ENCODE peak calls at places on chromosome 2, in nine cellular contexts. Q is fibroblast of the aortic adventitia, F is neural progenitor cell, D is kidney, K is Peyer's patch, E is heart left ventricle, B is sigmoid colon, A is AG10803, T is PC-9. W is an unnamed sample.

GRCh38 chr2:231530099-231531085 is at the start of gene NMUR1:
- DNase-seq in Q (no peak), K (peak), B (peak), T (peak), D (peak), E (peak), A (no peak), F (peak), W (peak)

GRCh38 chr2:240996161-240996833 is 2.1 kb upstream of the SNED1 start:
- DNase-seq in E (no peak), D (peak), B (peak), Q (no peak), A (no peak), T (no peak), K (no peak), F (no peak), W (no peak)

GRCh38 chr2:77421971-77422370 is 100.2 kb downstream of the LRRTM4 start:
- DNase-seq in D (no peak), E (no peak), A (no peak), Q (no peak), T (no peak), B (no peak), K (no peak), F (no peak), W (no peak)

GRCh38 chr2:25339791-25340339 is 1.9 kb downstream of the DNMT3A start:
- DNase-seq in D (peak), B (peak), A (no peak), K (peak), F (peak), Q (no peak), E (no peak), T (peak), W (no peak)

GRCh38 chr2:26840937-26841610 is 6.9 kb upstream of the DPYSL5 start:
- DNase-seq in B (no peak), T (no peak), K (no peak), E (no peak), A (no peak), F (no peak), D (no peak), Q (no peak), W (peak)

GRCh38 chr2:134408386-134408785 is 154.5 kb downstream of the MGAT5 start:
- DNase-seq in E (no peak), A (peak), D (no peak), K (no peak), F (no peak), B (no peak), T (no peak), Q (peak), W (no peak)

GRCh38 chr2:240579771-240580614 is 6.5 kb upstream of the CAPN10 start:
- DNase-seq in A (peak), Q (peak), B (peak), F (peak), E (peak), K (peak), D (no peak), T (peak), W (peak)

GRCh38 chr2:61905372-61906186 is at the start of gene COMMD1:
- DNase-seq in B (peak), Q (peak), D (peak), E (peak), F (peak), K (peak), A (peak), T (peak), W (peak)

GRCh38 chr2:29072971-29073725 is 1.2 kb downstream of the PCARE start:
- DNase-seq in E (no peak), D (no peak), Q (no peak), K (no peak), T (no peak), F (no peak), A (no peak), B (no peak), W (no peak)

GRCh38 chr2:108927405-108927804 is 61.6 kb downstream of the EDAR start:
- DNase-seq in Q (no peak), T (no peak), E (no peak), B (peak), K (no peak), D (peak), F (no peak), A (no peak), W (no peak)

GRCh38 chr2:69225933-69226332 is 161.1 kb downstream of the GFPT1 start:
- DNase-seq in T (no peak), A (peak), B (no peak), D (no peak), E (no peak), Q (peak), K (no peak), F (no peak), W (no peak)

GRCh38 chr2:55364189-55365055 is 55.2 kb downstream of the CCDC88A start:
- DNase-seq in D (no peak), E (no peak), A (peak), K (no peak), F (no peak), Q (peak), B (peak), T (peak), W (peak)

GRCh38 chr2:226794751-226795171 is 4.9 kb downstream of the IRS1 start:
- DNase-seq in A (peak), K (no peak), E (no peak), F (no peak), B (no peak), T (peak), Q (peak), D (no peak), W (peak)

GRCh38 chr2:15313657-15314056 is 247.5 kb downstream of the NBAS start:
- DNase-seq in T (no peak), F (no peak), Q (peak), K (no peak), E (no peak), A (peak), B (no peak), D (no peak), W (peak)

GRCh38 chr2:18232731-18233438 is 327.6 kb downstream of the RDH14 start:
- DNase-seq in A (no peak), E (no peak), F (no peak), K (no peak), D (no peak), Q (no peak), T (no peak), B (no peak), W (peak)

GRCh38 chr2:108909275-108909823 is 79.7 kb downstream of the EDAR start:
- DNase-seq in E (no peak), Q (no peak), F (no peak), B (no peak), A (no peak), T (no peak), D (no peak), K (no peak), W (no peak)

GRCh38 chr2:20282916-20283592 is 58.1 kb upstream of the SDC1 start:
- DNase-seq in D (peak), E (peak), A (peak), F (no peak), K (no peak), Q (peak), B (peak), T (no peak), W (no peak)

GRCh38 chr2:86455181-86455580 is 14.0 kb downstream of the KDM3A start:
- DNase-seq in E (no peak), Q (no peak), T (no peak), B (no peak), K (no peak), A (no peak), F (no peak), D (no peak), W (no peak)

DNA sequence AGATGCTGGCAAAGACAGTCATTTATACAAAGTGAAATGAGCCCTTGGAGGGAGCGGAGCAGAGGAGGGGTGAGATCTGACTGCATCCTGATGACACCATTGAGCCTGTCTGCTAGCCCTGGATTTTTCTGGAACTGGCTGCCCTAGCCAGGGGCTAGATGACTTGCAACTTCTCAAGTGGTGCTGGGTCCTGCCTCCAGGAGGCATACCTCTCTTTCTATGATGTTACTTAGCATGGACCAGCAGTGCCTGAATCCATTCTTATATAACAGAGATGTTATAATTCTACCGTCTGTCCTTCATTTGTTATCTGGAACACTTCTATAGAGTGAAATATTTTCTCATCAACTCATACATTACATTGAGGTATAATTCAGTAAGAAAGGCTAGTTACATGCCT is 8.5 kb upstream of the TWIST2 start:
- DNase-seq in D (no peak), B (no peak), Q (no peak), F (no peak), K (no peak), T (no peak), A (no peak), E (no peak), W (no peak)
- TF ChIP-seq CTCF in D (no peak), B (no peak), Q (no peak), F (no peak), K (no peak), T (no peak), A (no peak), E (no peak), W (no peak)

DNA sequence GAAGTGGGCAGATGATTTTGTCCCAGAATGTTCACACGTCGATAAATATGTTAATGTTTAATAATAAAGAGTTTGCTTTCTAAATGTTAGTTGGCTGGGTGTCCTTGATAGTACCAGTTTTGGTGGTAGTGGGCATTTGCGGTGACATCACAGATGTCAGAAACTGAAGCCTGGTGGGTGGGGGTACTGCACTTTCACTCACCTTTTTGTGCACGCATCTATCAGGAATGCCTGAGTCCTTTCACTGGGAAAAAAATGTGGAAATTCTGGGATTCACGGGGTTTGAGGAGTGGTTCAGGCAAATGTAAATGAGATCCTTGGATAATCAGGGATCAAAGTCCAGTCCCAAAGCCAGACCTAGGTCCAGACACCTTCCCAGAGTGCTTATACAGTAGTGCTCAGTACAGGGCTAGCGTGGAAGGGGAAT is 3.2 kb downstream of the EPAS1 start:
- DNase-seq in D (no peak), K (no peak), F (no peak), Q (no peak), A (no peak), B (no peak), T (no peak), E (no peak), W (no peak)
- H3K4me3 ChIP-seq in D (peak), K (peak), F (no peak), Q (peak), A (peak), B (peak), T (peak), E (peak), W (peak)

GRCh38 chr2:140861666-140862065 is 1269.2 kb downstream of the LRP1B start:
- DNase-seq in T (no peak), E (no peak), K (no peak), F (no peak), D (no peak), Q (no peak), A (no peak), B (no peak), W (no peak)
- TF ChIP-seq CTCF in T (no peak), E (no peak), K (no peak), F (no peak), D (no peak), Q (no peak), A (no peak), B (no peak), W (no peak)

GRCh38 chr2:179461367-179461886 is 196.8 kb upstream of the SESTD1 start:
- DNase-seq in K (no peak), D (no peak), T (no peak), B (no peak), A (no peak), E (no peak), F (no peak), Q (no peak), W (no peak)
- H3K4me3 ChIP-seq in K (no peak), D (no peak), T (no peak), B (no peak), A (no peak), E (no peak), F (no peak), Q (no peak), W (no peak)

GRCh38 chr2:60839126-60839813 is 42.1 kb upstream of the REL start:
- DNase-seq in Q (no peak), B (no peak), D (no peak), K (peak), A (no peak), E (no peak), T (no peak), F (peak), W (no peak)
- TF ChIP-seq CTCF in Q (no peak), B (no peak), D (no peak), K (no peak), A (no peak), E (no peak), T (no peak), F (no peak), W (no peak)

GRCh38 chr2:9570182-9571060 is 14.8 kb upstream of the ADAM17 start:
- DNase-seq in E (no peak), T (no peak), Q (peak), F (no peak), K (no peak), A (no peak), D (no peak), B (no peak), W (no peak)

GRCh38 chr2:9560628-9561027 is 5.0 kb upstream of the ADAM17 start:
- DNase-seq in B (no peak), A (no peak), K (no peak), T (no peak), E (no peak), Q (no peak), F (no peak), D (no peak), W (no peak)

GRCh38 chr2:9565436-9566153 is 10.0 kb upstream of the ADAM17 start:
- DNase-seq in A (peak), D (peak), T (peak), K (no peak), B (peak), E (no peak), F (no peak), Q (peak), W (peak)
- H3K4me3 ChIP-seq in A (peak), D (no peak), T (no peak), K (no peak), B (no peak), E (no peak), F (no peak), Q (peak), W (no peak)

GRCh38 chr2:8000861-8001260 is 681.0 kb upstream of the ID2 start:
- DNase-seq in D (no peak), E (no peak), B (no peak), F (no peak), A (no peak), K (no peak), Q (peak), T (no peak), W (no peak)
- TF ChIP-seq CTCF in D (peak), E (peak), B (no peak), F (no peak), A (peak), K (peak), Q (peak), T (no peak), W (peak)

DNA sequence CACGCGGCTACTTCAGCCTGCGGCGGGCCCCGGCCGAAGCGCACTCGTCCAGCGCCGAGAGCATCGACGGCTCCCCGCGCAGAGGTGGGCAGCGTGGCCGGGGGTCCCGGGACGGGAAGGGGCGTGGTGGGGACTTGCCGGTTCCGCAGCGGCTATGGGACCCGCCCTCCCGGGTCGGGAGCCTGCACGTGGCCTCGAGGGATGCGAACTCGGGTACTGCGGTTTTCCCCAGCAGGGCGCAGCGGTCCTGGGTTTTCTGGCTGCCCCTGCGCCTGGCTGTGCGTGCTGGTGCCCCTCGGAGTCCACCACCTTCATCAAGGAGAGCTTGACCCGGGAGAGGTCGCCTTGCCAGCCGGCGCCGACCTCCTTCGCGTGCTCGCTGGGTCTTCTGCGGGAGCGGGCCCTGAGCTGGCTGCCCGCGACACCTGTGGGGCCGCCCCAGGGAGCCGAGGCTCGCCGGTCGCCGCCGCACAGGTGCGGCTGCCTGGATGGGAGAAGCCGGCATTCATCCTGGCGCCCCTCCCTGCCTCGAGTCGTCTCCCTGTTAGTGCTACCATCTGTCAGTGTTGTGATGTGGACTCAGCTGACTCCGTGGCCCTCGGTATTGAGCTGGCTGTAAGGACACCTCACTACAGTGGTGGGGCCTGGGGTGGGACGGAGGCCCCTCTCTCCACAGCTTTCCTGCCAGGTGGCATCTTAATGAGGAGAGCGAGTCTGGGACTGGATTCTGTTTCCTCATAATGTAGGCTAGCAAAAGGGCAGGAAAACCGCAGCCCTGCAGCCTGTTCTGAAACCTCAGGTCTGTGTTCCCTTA is 177.3 kb downstream of the AGAP1 start:
- DNase-seq in T (no peak), B (peak), A (no peak), K (no peak), Q (no peak), F (peak), D (no peak), E (no peak), W (no peak)
- H3K4me3 ChIP-seq in T (peak), B (peak), A (no peak), K (no peak), Q (peak), F (peak), D (no peak), E (peak), W (peak)

W was measured in epithelial cell of esophagus.